ENCODE peak calls at places on chromosome 15, in five cellular contexts. K, U, D, B and M are unnamed samples.

GRCh38 chr15:95765161-95765560 is 565.3 kb upstream of the NR2F2 start:
- DNase-seq in K (no peak), U (no peak), D (no peak), B (no peak), M (no peak)

GRCh38 chr15:39629376-39629775 is 48.5 kb downstream of the THBS1 start:
- DNase-seq in K (peak), U (no peak), D (no peak), B (peak), M (peak)

GRCh38 chr15:56869573-56869972 is 48.9 kb upstream of the TCF12 start:
- DNase-seq in K (peak), U (peak), D (peak), B (peak), M (peak)

GRCh38 chr15:83943849-83944404 is 290.0 kb downstream of the ADAMTSL3 start:
- DNase-seq in K (peak), U (no peak), D (no peak), B (peak), M (peak)

GRCh38 chr15:90903733-90904536 is 833 bp downstream of the MAN2A2 start:
- DNase-seq in K (peak), U (peak), D (peak), B (no peak), M (no peak)

GRCh38 chr15:28918141-28918983 is 32.6 kb downstream of the APBA2 start:
- DNase-seq in K (no peak), U (no peak), D (no peak), B (peak), M (no peak)

GRCh38 chr15:44719293-44719999 is 8.1 kb downstream of the B2M start:
- DNase-seq in K (peak), U (no peak), D (no peak), B (no peak), M (peak)

GRCh38 chr15:60798821-60799220 is 319.9 kb upstream of the ICE2 start:
- DNase-seq in K (peak), U (no peak), D (no peak), B (peak), M (peak)

GRCh38 chr15:58221591-58222241 is 83.5 kb downstream of the AQP9 start:
- DNase-seq in K (peak), U (no peak), D (peak), B (peak), M (peak)

GRCh38 chr15:90465140-90465929 is 64.4 kb upstream of the CRTC3 start:
- DNase-seq in K (peak), U (no peak), D (no peak), B (peak), M (peak)

GRCh38 chr15:40081691-40082194 is 26.9 kb downstream of the BMF start:
- DNase-seq in K (peak), U (peak), D (peak), B (peak), M (no peak)

GRCh38 chr15:51076898-51077564 is 17.7 kb downstream of the TNFAIP8L3 start:
- DNase-seq in K (peak), U (peak), D (no peak), B (peak), M (no peak)

GRCh38 chr15:101533371-101534140 is 44.0 kb upstream of the PCSK6 start:
- DNase-seq in K (no peak), U (no peak), D (no peak), B (no peak), M (no peak)

GRCh38 chr15:74776851-74777768 is 4.8 kb upstream of the CSK start:
- DNase-seq in K (peak), U (no peak), D (no peak), B (peak), M (no peak)

GRCh38 chr15:43769584-43770228 is 7.1 kb downstream of the ELL3 start:
- DNase-seq in K (peak), U (peak), D (peak), B (peak), M (peak)

GRCh38 chr15:94579261-94579660 is 347.9 kb downstream of the MCTP2 start:
- DNase-seq in K (no peak), U (no peak), D (no peak), B (no peak), M (no peak)

GRCh38 chr15:95304116-95304873 is 1026.2 kb upstream of the NR2F2 start:
- DNase-seq in K (peak), U (no peak), D (no peak), B (peak), M (no peak)

GRCh38 chr15:64895285-64896065 is 16.2 kb upstream of the ANKDD1A start:
- DNase-seq in K (peak), U (no peak), D (no peak), B (peak), M (no peak)

GRCh38 chr15:85865070-85865684 is 70.5 kb upstream of the KLHL25 start:
- DNase-seq in K (peak), U (peak), D (peak), B (peak), M (peak)

DNA sequence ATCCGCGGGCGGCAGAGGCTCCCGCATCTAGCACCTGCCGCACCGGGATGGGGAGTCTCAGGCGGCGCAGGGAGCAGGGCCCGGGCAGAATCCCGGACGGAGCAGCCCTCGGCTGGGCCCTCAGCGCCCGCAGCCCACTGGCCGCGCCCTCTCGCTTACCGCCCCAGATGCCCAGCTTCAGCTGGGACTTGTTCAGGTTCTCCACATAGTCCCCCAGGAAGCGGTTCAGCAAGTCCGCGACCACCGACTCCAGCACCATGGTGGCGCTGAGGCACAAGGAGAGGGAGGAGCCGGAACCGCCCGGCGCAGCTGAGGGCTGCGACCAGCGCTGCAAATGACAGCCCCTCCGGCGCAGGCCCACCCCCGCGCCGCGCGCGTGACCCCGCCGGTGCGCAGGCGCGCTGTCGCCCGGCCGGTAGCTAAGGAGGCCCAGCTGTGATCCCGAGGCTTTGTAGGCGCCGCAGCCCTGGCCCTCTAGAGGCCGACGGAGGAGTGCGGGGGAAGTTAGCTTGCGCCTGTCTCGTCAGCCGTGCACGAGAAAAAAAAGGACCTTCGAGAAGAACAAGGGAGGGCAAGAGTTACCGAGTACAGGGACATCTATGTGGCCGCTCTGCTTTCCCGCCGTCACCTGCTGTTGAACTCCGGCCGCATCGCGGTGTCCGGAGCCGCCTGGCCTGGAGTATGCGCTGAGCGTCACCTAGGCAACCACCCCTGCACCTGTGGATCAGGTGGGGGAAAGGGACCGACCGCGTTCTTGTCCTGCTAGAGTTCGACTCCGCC is at the start of gene VPS13C:
- DNase-seq in K (peak), U (peak), D (peak), B (peak), M (peak)
- TF ChIP-seq CTCF in K (peak), U (peak), D (peak), B (peak), M (peak)

DNA sequence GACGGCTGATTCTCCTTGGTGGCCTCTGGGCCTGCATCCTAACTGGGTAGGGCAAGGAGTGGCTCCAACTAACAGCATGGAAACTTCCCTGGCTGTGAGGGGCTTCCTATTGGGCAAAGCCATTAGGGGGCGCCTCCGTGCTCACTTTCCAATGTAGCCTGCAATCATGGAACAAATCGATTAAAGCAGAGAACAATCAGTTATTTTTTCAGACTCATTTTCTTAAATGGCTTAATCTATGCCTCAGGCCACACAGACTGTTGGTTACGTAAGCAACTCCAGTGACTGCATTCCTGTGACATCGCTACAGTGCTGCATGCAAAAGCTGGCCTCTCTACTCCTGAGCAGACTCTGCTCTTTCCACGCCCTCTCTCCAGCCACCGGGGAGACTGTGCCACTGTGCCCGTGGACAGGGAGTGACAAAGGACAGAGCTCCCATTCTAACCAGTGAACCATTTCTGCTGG is 278.9 kb downstream of the KLF13 start:
- DNase-seq in K (peak), U (no peak), D (no peak), B (peak), M (peak)
- TF ChIP-seq CTCF in K (no peak), U (no peak), D (no peak), B (no peak), M (no peak)

DNA sequence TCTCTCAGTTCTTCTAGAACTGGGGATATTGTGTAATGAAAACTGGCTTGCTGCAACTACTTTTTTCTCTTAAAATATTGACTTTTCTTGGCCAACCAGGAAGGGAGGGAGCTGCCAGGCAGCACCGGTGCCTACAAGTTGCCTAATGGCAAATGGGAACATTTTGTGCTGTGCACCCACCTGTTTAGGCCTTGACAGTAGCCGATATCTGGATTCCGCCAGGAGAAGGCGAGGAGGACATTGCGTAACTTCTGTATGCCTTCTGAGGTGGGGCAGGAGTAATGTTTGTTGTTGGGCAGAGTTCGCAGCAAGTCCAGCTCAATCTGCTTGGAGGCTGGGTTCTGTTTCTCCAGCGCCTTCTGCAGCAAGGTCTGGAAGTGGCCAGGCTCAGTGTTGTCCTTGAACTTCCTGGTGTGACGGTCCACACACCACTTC is 64.9 kb downstream of the TBC1D2B start:
- DNase-seq in K (peak), U (peak), D (peak), B (peak), M (peak)
- TF ChIP-seq CTCF in K (no peak), U (no peak), D (no peak), B (no peak), M (no peak)

GRCh38 chr15:98965597-98965996 is 42.0 kb downstream of the PGPEP1L start:
- DNase-seq in K (no peak), U (no peak), D (no peak), B (no peak), M (no peak)

GRCh38 chr15:98967096-98967495 is 40.5 kb downstream of the PGPEP1L start:
- DNase-seq in K (no peak), U (no peak), D (no peak), B (no peak), M (peak)

GRCh38 chr15:98966036-98966787 is 41.4 kb downstream of the PGPEP1L start:
- DNase-seq in K (peak), U (no peak), D (no peak), B (peak), M (no peak)

GRCh38 chr15:98963459-98963858 is 44.1 kb downstream of the PGPEP1L start:
- DNase-seq in K (no peak), U (no peak), D (no peak), B (no peak), M (no peak)

DNA sequence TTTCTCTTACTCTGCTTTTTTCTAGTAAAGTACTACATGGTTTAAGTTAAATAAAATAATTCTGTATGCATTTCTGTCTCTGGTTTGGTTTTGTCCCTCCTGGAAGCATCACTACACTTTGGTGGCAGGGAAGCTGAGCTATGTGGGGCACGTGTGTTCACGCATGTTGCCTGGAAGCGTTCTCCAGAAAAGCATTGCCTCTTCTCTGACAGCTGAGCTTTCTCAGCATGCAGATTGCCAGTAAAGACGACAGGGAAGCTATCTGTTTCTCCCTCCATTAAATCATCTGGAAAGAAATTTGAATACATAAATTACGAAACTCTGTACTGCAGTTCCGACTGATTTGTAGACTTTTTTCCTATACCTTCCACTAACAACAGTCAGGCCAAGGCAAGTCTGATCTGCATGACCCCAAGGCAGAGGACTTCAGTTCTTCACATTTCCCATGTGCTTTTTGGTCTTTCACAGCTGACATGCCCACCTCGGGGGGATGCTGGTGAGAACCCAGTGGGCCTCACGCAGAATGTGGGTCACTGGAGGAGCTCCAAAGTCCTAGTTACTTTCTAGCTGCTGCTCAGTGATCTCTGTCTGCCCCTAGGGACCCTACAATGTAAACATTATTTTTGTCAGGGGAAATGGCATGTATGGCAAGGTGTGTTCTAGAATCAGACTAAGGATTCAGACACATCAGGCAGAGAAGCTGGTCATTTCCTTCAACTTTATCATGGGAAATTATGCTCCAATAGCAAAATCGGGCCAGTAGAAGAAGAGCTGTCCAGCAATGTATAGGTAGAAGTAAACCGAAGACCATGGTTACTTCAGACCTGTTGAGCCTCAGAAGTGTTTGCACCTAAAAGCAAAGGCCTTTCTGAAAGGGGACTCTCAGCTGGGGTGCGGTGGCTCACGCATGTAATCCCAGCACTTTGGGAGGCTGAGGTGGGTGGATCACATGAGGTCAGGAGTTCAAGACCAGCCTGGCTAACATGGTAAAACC is 42.8 kb downstream of the PGPEP1L start:
- DNase-seq in K (no peak), U (no peak), D (no peak), B (peak), M (no peak)
- TF ChIP-seq CTCF in K (no peak), U (no peak), D (no peak), B (no peak), M (no peak)

DNA sequence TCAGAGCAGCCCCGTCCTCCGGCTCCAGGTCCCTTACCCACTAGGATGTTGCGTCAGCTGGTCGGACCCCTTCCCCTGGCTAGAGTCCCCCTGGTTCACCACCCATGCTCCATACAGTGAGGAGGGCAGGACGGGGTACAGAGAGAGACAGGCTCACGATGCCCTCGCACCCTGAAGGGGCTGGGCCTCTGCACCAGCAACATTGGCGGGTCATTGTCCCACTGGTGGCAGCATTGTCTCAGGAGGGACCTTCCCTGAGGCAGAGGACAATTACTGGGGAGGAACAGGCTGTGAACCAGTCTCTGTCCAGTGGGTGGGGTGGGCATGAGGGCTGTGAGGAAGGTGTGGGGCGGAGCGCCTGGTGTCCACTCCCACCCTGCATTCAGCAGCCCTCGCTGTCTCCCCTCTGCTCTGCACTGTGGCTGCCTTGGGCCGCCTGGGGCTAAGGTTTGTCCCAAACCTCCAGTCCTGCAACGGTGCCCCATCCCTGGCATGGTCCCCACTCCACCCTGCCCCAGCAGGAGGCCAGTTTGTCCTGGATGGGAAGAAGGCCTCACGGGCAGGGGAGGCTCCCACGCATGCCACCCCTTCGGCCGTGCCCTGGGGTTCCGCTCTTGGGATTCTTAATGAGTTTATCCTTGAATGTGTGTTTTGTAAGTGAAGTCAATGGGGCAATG is 48.0 kb upstream of the KLF13 start:
- DNase-seq in K (no peak), U (no peak), D (no peak), B (no peak), M (no peak)
- TF ChIP-seq CTCF in K (no peak), U (no peak), D (no peak), B (no peak), M (no peak)

GRCh38 chr15:62639906-62640605 is 402.5 kb upstream of the TPM1 start:
- DNase-seq in K (no peak), U (no peak), D (no peak), B (no peak), M (no peak)

GRCh38 chr15:62637498-62637897 is 405.0 kb upstream of the TPM1 start:
- DNase-seq in K (no peak), U (no peak), D (no peak), B (no peak), M (no peak)

GRCh38 chr15:62638220-62638619 is 404.3 kb upstream of the TPM1 start:
- DNase-seq in K (no peak), U (no peak), D (no peak), B (no peak), M (no peak)

GRCh38 chr15:62641782-62642181 is 400.8 kb upstream of the TPM1 start:
- DNase-seq in K (no peak), U (no peak), D (no peak), B (peak), M (no peak)

DNA sequence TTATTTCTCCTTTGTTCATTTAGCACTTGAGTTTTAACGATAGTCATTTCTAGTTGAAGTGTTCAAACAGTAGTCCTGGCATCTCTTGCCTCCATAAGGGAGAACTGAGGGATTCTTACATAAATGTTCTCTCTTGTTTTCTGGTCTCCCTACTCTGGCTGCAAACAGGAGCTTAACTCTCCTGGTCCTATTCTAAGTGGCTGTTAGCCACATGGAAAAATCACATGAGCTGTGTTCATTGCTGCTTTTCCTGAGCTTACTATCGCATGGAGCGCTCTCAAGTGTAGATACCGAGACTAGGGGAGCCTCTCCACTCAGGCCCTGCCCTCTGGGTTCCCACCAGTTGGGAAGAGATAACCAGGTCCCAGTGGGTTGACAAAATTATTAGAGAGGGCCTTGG is 403.1 kb upstream of the TPM1 start:
- DNase-seq in K (no peak), U (no peak), D (no peak), B (no peak), M (no peak)
- TF ChIP-seq CTCF in K (no peak), U (no peak), D (no peak), B (no peak), M (no peak)

GRCh38 chr15:89177116-89177515 is 44.3 kb downstream of the RLBP1 start:
- DNase-seq in K (no peak), U (no peak), D (no peak), B (no peak), M (no peak)

GRCh38 chr15:89175617-89176191 is 45.7 kb downstream of the RLBP1 start:
- DNase-seq in K (no peak), U (no peak), D (no peak), B (no peak), M (no peak)

GRCh38 chr15:89179966-89180875 is 41.2 kb downstream of the RLBP1 start:
- DNase-seq in K (peak), U (no peak), D (no peak), B (peak), M (no peak)

GRCh38 chr15:89178307-89178977 is 42.9 kb downstream of the RLBP1 start:
- DNase-seq in K (no peak), U (no peak), D (no peak), B (no peak), M (no peak)

DNA sequence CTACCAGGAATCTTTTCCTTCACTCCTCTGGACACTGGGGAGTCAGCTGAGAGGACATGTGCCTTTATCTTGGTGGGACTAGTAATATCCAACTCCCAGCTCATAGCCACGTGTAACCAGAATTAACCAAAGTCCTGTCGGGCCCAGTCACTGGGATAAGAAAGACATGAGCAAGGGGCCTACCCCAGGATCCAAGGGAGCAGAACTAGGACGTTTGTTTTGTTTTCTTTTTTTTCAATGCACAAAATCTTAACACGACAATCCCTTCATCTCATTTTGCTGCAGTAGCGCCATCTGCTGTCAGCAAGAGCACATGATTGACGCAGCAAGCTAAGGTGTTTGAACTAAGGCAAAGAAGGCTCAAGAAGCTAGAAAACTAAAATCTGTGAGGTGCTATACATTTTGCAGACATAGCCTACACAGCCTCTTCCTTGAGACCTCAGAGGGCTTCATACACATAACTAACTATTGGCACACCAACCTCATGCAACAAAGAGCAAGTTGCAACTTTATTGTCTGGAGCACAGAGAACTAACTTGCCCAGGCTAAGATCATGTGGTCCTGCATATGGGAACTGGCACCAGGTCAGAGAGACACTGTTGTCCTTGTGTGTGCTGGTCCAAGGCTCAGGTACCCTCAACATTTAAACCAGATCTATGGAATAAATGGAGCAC is 43.6 kb downstream of the RLBP1 start:
- DNase-seq in K (peak), U (peak), D (peak), B (peak), M (peak)
- TF ChIP-seq CTCF in K (peak), U (peak), D (peak), B (peak), M (peak)